ENCODE peak calls at places on chromosomes 16 and 17, in four cellular contexts. M, C, U and P are unnamed samples.

GRCh38 chr17:75525806-75526554 is 483 bp downstream of the LLGL2 start:
- DNase-seq in M (peak), C (peak), U (no peak), P (no peak)

GRCh38 chr16:1428511-1428910 is 2.4 kb upstream of the PERCC1 start:
- DNase-seq in M (peak), C (no peak), U (no peak), P (peak)

GRCh38 chr17:21475555-21475954 is 99.4 kb downstream of the KCNJ12 start:
- DNase-seq in M (peak), C (no peak), U (no peak), P (no peak)

GRCh38 chr16:76943936-76944335 is 247.1 kb upstream of the MON1B start:
- DNase-seq in M (no peak), C (no peak), U (no peak), P (no peak)

GRCh38 chr17:77888242-77889134 is 70.0 kb upstream of the TNRC6C start:
- DNase-seq in M (no peak), C (no peak), U (no peak), P (peak)

GRCh38 chr16:88805887-88806393 is 2.4 kb downstream of the CDT1 start:
- DNase-seq in M (no peak), C (no peak), U (no peak), P (no peak)

GRCh38 chr17:9255838-9256237 is 234.5 kb downstream of the NTN1 start:
- DNase-seq in M (no peak), C (no peak), U (no peak), P (peak)

GRCh38 chr16:89822188-89823086 is 5.8 kb upstream of the SPIRE2 start:
- DNase-seq in M (no peak), C (no peak), U (no peak), P (no peak)

GRCh38 chr17:72284806-72285205 is 164.0 kb downstream of the SOX9 start:
- DNase-seq in M (no peak), C (no peak), U (no peak), P (no peak)

GRCh38 chr16:21708533-21709115 is 44.9 kb downstream of the OTOA start:
- DNase-seq in M (peak), C (peak), U (peak), P (peak)

GRCh38 chr17:82031303-82031884 is at the start of gene RAC3:
- DNase-seq in M (no peak), C (peak), U (no peak), P (peak)

GRCh38 chr17:55969577-55969976 is 183.7 kb upstream of the ANKFN1 start:
- DNase-seq in M (no peak), C (no peak), U (peak), P (no peak)

GRCh38 chr16:19696312-19696711 is 21.7 kb downstream of the KNOP1 start:
- DNase-seq in M (no peak), C (peak), U (no peak), P (peak)

GRCh38 chr16:59510008-59510424 is 775.9 kb upstream of the GOT2 start:
- DNase-seq in M (no peak), C (peak), U (no peak), P (peak)

GRCh38 chr16:75506567-75506966 is 11.3 kb upstream of the CHST6 start:
- DNase-seq in M (no peak), C (peak), U (peak), P (peak)

GRCh38 chr17:79810138-79811027 is 13.5 kb upstream of the CBX8 start:
- DNase-seq in M (peak), C (peak), U (no peak), P (peak)

GRCh38 chr16:17211797-17212196 is 259.0 kb downstream of the XYLT1 start:
- DNase-seq in M (peak), C (no peak), U (no peak), P (no peak)

GRCh38 chr16:61324044-61324443 is 712.2 kb downstream of the CDH8 start:
- DNase-seq in M (no peak), C (no peak), U (no peak), P (no peak)

GRCh38 chr17:46194393-46195216 is 1.4 kb upstream of the KANSL1 start:
- DNase-seq in M (no peak), C (peak), U (no peak), P (peak)

GRCh38 chr17:11296994-11297393 is 56.0 kb downstream of the SHISA6 start:
- DNase-seq in M (no peak), C (peak), U (no peak), P (no peak)

GRCh38 chr17:19249681-19250080 is 12.5 kb downstream of the EPN2 start:
- DNase-seq in M (no peak), C (no peak), U (no peak), P (peak)

GRCh38 chr17:31279401-31279800 is 17.6 kb downstream of the OMG start:
- DNase-seq in M (no peak), C (no peak), U (no peak), P (no peak)

GRCh38 chr17:32658470-32659418 is 172.0 kb downstream of the CDK5R1 start:
- DNase-seq in M (no peak), C (no peak), U (no peak), P (no peak)

GRCh38 chr17:74825003-74825627 is 34.6 kb downstream of the GRIN2C start:
- DNase-seq in M (no peak), C (no peak), U (no peak), P (no peak)

GRCh38 chr16:88826070-88826840 is 14.5 kb upstream of the APRT start:
- DNase-seq in M (no peak), C (no peak), U (no peak), P (no peak)

DNA sequence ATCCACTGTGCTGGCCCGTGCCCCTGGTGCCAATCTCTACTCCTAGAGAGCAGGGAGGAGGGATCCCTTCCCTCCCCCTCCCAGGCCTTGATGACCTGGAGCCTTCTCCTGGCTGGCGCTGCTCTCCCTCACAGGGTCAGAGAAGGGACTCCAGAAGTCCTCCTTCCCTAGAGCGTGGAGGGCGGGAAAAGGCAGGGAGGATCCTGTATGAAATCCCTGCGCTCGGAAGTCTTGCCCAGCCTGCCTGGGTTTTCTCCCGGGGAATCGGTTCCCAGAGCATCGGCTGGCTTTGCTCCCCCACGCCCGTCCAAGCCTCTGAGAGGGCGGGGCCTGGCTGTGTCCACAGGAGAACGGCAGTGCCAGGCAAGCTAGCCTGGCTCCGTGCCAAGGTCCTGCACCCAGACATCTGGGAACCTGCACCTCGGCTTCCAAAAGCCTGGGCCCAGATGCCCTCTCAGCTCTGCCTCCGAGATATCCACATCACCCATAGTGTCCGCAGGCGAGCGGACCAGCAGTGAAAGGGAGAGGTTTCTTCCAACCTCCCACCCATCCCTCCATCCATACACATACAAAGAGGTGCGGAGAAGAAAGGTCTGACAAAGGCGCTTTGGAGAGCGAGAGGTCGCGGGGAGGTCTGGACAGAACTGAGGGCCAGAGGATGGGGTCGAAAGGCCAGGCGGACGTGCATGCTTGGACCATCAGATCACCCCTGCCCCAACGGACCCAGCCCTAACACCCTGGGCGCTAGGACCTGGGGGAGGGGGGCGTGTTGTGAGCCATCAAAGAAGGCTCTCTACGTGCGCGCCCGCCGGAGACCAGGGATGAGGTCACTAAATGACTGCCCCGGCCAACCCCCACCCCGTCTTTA is 1.1 kb downstream of the MPP2 start:
- DNase-seq in M (peak), C (no peak), U (no peak), P (peak)
- TF ChIP-seq EZH2 in M (no peak), C (no peak), U (peak), P (no peak)

DNA sequence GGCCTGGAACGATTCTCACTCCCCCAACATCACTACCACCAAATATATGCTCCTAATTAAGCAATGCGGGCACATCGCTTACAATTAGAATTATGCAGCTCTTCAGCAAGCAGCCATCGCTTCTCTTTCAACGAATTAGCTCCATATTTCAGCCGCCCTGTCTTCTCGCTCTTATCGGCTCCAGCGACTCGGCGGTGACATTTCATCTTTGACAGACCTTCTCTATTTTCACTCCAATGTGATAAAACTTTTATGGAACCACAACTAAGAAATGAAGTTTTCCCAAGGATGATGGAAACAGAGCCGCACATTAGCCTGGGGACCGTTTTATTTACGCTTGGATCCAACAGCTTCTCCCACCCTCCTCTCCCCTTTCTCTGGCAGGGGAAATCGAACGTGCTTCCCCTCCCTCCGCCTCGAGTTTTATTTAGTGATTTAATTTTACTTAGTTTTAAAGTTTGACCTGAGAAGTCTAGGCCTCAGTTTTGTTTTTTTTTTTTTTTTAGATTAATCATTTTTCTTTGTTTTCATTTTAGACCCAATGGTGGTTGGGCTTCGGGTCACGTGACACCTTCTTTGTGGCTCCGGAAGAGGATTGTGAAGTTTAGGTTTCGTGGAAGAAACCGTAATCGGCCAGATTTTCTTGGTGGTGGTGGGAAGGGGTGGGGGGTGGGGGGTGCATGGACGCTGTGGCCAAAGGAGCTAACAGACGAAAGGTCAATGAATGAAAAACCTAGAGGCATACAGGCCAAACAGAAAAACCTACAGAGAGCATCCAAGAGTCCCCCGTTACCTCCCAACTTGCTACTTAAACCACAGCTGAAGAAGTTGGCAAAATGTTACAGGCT is 3.2 kb upstream of the HOXB2 start:
- DNase-seq in M (no peak), C (no peak), U (no peak), P (peak)
- TF ChIP-seq EZH2 in M (peak), C (no peak), U (no peak), P (no peak)

GRCh38 chr16:46426336-46426735 is 194.8 kb downstream of the SHCBP1 start:
- DNase-seq in M (no peak), C (no peak), U (no peak), P (no peak)

GRCh38 chr16:46427340-46428107 is 193.7 kb downstream of the SHCBP1 start:
- DNase-seq in M (no peak), C (no peak), U (no peak), P (no peak)

DNA sequence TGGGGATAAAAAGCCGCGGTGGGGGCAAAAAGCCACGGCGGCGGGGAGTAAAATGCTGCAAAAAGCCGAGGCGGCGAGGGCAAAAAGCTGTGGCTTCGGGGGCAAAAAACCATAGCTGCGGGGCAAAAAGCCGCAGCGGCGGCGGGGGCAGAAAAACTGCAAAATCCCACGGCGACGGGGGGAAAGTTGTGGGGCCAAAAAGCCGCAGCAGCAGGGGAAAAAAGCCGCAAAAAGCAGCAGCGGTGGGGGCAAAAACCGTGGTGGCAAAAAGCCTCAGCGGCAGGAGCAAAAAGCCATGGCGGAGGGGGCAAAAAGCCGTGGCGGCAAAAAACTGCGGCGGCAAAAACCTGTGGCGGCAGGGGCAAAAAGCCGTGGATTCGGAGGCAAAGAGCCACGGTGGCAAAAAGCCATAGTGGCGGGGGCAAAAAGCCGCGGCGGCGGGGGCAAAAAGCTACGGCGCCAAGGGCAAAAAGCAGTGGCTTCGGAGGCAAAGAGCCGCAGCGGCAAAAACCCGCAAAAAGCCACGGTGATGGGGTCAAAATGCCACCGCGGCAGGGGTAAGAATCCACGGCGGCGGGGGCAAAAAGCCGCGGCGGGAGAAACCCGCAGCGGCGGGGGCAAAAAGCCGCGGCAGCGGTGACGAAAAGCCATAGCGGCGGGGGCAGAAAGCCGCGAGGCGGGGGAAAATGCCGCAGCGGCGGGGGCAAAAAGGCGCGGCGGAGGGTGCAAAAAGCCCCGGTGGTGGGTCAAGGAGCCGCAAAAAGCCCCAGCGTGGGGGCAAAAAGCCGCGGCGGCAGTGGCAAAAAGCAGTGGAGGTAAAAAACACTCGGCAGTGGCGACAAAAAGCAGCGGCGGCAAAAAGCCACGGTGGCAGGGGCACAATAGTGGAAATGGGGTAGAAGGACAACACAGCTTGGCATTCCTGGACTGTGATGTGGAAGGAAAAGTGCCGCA is 192.8 kb downstream of the SHCBP1 start:
- DNase-seq in M (no peak), C (no peak), U (no peak), P (no peak)
- TF ChIP-seq EZH2 in M (no peak), C (no peak), U (no peak), P (no peak)

GRCh38 chr17:44829558-44830358 is at the start of gene GJC1:
- DNase-seq in M (peak), C (peak), U (no peak), P (peak)
- TF ChIP-seq EZH2 in M (no peak), C (no peak), U (no peak), P (no peak)

DNA sequence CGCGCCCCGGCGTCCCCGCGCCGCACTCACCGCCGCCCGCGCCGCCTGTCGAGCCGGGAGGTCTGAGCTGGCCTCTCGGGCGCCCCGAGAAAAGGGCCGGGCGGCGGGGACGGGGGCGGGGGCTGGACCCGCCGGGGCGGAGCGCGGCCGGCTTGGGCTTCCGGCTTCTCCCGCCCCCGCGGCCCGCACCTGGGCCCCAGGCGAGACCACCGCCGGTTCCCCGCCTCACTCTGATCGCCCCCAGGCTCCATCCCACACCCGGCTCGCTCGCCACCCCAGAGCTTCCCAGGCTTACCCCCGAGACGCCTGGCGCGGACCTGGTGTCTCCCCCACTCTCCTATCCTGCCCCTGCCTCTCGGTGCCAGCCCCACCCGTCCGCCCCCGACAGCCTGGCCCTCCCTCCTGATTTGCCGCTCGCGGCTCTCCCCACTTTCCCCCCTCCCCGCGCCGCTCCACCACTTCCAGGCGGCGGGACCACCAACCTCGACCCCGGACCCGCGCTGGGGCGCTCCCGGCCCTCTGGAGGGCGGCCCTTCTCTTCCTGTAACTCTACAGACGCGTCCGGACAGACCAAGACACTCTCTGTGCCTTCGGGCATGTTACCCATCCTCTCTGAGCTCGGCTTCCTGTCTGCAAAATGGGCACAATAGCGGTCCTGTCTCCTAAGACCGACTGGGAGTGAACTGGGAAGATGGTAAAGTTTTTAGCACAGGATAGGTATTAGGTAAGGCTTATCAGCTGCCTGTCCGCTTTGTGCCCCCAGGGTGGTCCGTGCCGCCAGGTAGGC is at the start of gene LITAF:
- DNase-seq in M (peak), C (peak), U (no peak), P (peak)
- TF ChIP-seq EZH2 in M (no peak), C (no peak), U (no peak), P (no peak)